ENCODE peak calls at places on chromosomes 1 and 21, in five cellular contexts. Z is T-cell, A is activated T-helper 1 cell treated with Interleukin-2 at 50 U/mL for 16 hours, H is stromal cell of bone marrow, Q is tibial nerve. O is an unnamed sample.

GRCh38 chr21:35063428-35064172 is 14.5 kb upstream of the RUNX1 start:
- DNase-seq in Z (no peak), A (no peak), H (no peak), Q (no peak), O (no peak)

GRCh38 chr1:235375919-235376600 is 8.8 kb downstream of the TBCE start:
- DNase-seq in Q (no peak), Z (no peak), H (no peak), A (no peak), O (no peak)

GRCh38 chr1:181541458-181541857 is 58.1 kb downstream of the CACNA1E start:
- DNase-seq in Q (no peak), H (no peak), A (no peak), Z (no peak), O (no peak)

GRCh38 chr1:21764615-21765423 is 18.1 kb downstream of the USP48 start:
- DNase-seq in Q (peak), A (no peak), H (peak), Z (no peak), O (peak)

GRCh38 chr1:59414406-59415133 is 117.7 kb downstream of the FGGY start:
- DNase-seq in H (no peak), Q (no peak), A (no peak), Z (no peak), O (no peak)

GRCh38 chr1:12666141-12666735 is 22.4 kb downstream of the AADACL4 start:
- DNase-seq in Q (no peak), Z (no peak), H (no peak), A (no peak), O (no peak)

GRCh38 chr1:25026757-25027450 is 96.8 kb upstream of the RUNX3 start:
- DNase-seq in H (no peak), Q (no peak), A (no peak), Z (no peak), O (no peak)

GRCh38 chr21:46096997-46097825 is 701 bp upstream of the COL6A2 start:
- DNase-seq in A (no peak), H (no peak), Q (no peak), Z (no peak), O (no peak)

GRCh38 chr1:246309247-246309884 is 197.7 kb downstream of the SMYD3 start:
- DNase-seq in Z (no peak), A (no peak), Q (no peak), H (no peak), O (no peak)

GRCh38 chr1:38677756-38678155 is 181.8 kb downstream of the RRAGC start:
- DNase-seq in Z (no peak), A (no peak), Q (no peak), H (no peak), O (no peak)

GRCh38 chr1:88741413-88741812 is 57.3 kb downstream of the PKN2 start:
- DNase-seq in H (peak), Z (no peak), A (no peak), Q (no peak), O (no peak)

GRCh38 chr1:10687782-10688408 is 108.6 kb downstream of the CASZ1 start:
- DNase-seq in A (no peak), H (peak), Z (no peak), Q (no peak), O (no peak)

GRCh38 chr1:243508303-243508713 is 252.5 kb downstream of the SDCCAG8 start:
- DNase-seq in A (no peak), Z (peak), Q (no peak), H (no peak), O (no peak)

GRCh38 chr1:230781596-230781995 is 34.4 kb downstream of the CAPN9 start:
- DNase-seq in Q (no peak), Z (no peak), H (no peak), A (no peak), O (no peak)

GRCh38 chr1:174989540-174990181 is 10.1 kb upstream of the CACYBP start:
- DNase-seq in H (no peak), Z (no peak), Q (peak), A (no peak), O (no peak)

GRCh38 chr1:182147136-182147815 is 85.8 kb upstream of the ZNF648 start:
- DNase-seq in H (peak), Z (no peak), Q (no peak), A (no peak), O (no peak)

GRCh38 chr1:153122831-153123421 is 9.6 kb upstream of the SPRR2F start:
- DNase-seq in H (no peak), Z (no peak), Q (no peak), A (no peak), O (no peak)

GRCh38 chr1:43557744-43558245 is 27.1 kb downstream of the PTPRF start:
- DNase-seq in Q (no peak), H (no peak), A (no peak), Z (no peak), O (no peak)

GRCh38 chr1:16019580-16020277 is 1.9 kb upstream of the HSPB7 start:
- DNase-seq in Q (no peak), H (peak), Z (no peak), A (no peak), O (peak)

GRCh38 chr21:35291034-35291433 is 241.9 kb upstream of the RUNX1 start:
- DNase-seq in Z (no peak), H (no peak), Q (no peak), A (no peak), O (no peak)

GRCh38 chr1:184379111-184379752 is 7.6 kb upstream of the C1orf21 start:
- DNase-seq in Z (no peak), A (no peak), H (no peak), Q (no peak), O (no peak)

GRCh38 chr21:45830221-45830640 is 151.3 kb upstream of the COL6A1 start:
- DNase-seq in A (no peak), Z (no peak), H (no peak), Q (no peak), O (no peak)

GRCh38 chr1:41504126-41505035 is 19.9 kb upstream of the EDN2 start:
- DNase-seq in H (no peak), Q (no peak), Z (no peak), A (no peak), O (no peak)

GRCh38 chr1:150444232-150444631 is 43.0 kb upstream of the TARS2 start:
- DNase-seq in Z (no peak), Q (no peak), H (no peak), A (no peak), O (no peak)

GRCh38 chr1:25906644-25907300 is 553 bp upstream of the STMN1 start:
- DNase-seq in Q (no peak), Z (peak), H (no peak), A (peak), O (no peak)

GRCh38 chr1:209199371-209199770 is 384.1 kb upstream of the CAMK1G start:
- DNase-seq in H (no peak), Q (no peak), A (no peak), Z (no peak), O (no peak)

GRCh38 chr1:224721000-224721399 is 104.9 kb downstream of the CNIH3 start:
- DNase-seq in A (no peak), Q (no peak), H (no peak), Z (no peak), O (no peak)

GRCh38 chr1:74737360-74737759 is 4.4 kb downstream of the TYW3 start:
- DNase-seq in Z (no peak), A (no peak), Q (no peak), H (no peak), O (no peak)

GRCh38 chr1:7517611-7518330 is 253.3 kb upstream of the VAMP3 start:
- DNase-seq in Z (no peak), A (no peak), Q (no peak), H (no peak), O (no peak)

GRCh38 chr21:38861006-38861405 is 55.3 kb downstream of the ETS2 start:
- DNase-seq in H (no peak), A (no peak), Z (no peak), Q (no peak), O (no peak)